ENCODE peak calls at places on chromosomes 16 and 17, in seven cellular contexts. S is hepatic stellate cell; I is stimulated activated naive B cell treated with anti-CD40 and anti-IgM and Interleukin-4, amounts not matched to agents 10 μg/mL and 1 μg/mL and 100 μg/mL, for 72 hours; O is dermis blood vessel endothelial cell; R is HS-27A; N is fibroblast of pulmonary artery; C is heart right ventricle. B is an unnamed sample.

GRCh38 chr16:30409125-30410060 is 2.0 kb downstream of the ZNF771 start:
- DNase-seq in S (peak; percentile 91), I (peak; percentile 83), O (peak; percentile 94), R (peak; percentile 59), N (peak; percentile 89), C (peak; percentile 93), B (peak; percentile 94)

GRCh38 chr16:3496386-3496785 is 1.1 kb upstream of the C16orf90 start:
- DNase-seq in S (no peak), I (no peak), O (no peak), R (no peak), N (no peak), C (no peak), B (no peak)

GRCh38 chr17:76398523-76399174 is 14.2 kb downstream of the SPHK1 start:
- DNase-seq in S (no peak), I (no peak), O (no peak), R (no peak), N (no peak), C (no peak), B (no peak)

GRCh38 chr16:35425270-35425669 is 1965.9 kb downstream of the TP53TG3F start:
- DNase-seq in S (no peak), I (no peak), O (no peak), R (no peak), N (no peak), C (no peak), B (no peak)

GRCh38 chr17:51045616-51046526 is 74.8 kb downstream of the SPAG9 start:
- DNase-seq in S (no peak), I (no peak), O (peak; percentile 36), R (no peak), N (peak; percentile 44), C (no peak), B (peak; percentile 58)

GRCh38 chr17:57316361-57316760 is 60.0 kb downstream of the MSI2 start:
- DNase-seq in S (no peak), I (no peak), O (no peak), R (no peak), N (no peak), C (no peak), B (no peak)

GRCh38 chr16:67445441-67445912 is 14.6 kb downstream of the HSD11B2 start:
- DNase-seq in S (no peak), I (no peak), O (no peak), R (no peak), N (no peak), C (peak; percentile 67), B (no peak)

GRCh38 chr17:50584749-50585148 is 24.2 kb downstream of the CACNA1G start:
- DNase-seq in S (no peak), I (no peak), O (no peak), R (no peak), N (no peak), C (no peak), B (no peak)

GRCh38 chr16:15572329-15573001 is 70.5 kb downstream of the MARF1 start:
- DNase-seq in S (no peak), I (no peak), O (no peak), R (no peak), N (peak; percentile 66), C (no peak), B (peak; percentile 21)

GRCh38 chr17:81900181-81900820 is 1.7 kb upstream of the NPB start:
- DNase-seq in S (no peak), I (no peak), O (no peak), R (no peak), N (no peak), C (no peak), B (peak; percentile 63)

GRCh38 chr16:50394215-50394802 is 25.5 kb upstream of the BRD7 start:
- DNase-seq in S (no peak), I (no peak), O (no peak), R (no peak), N (no peak), C (no peak), B (no peak)

GRCh38 chr17:30964878-30965277 is 6.0 kb upstream of the RNF135 start:
- DNase-seq in S (no peak), I (no peak), O (no peak), R (no peak), N (peak; percentile 31), C (no peak), B (peak; percentile 14)

GRCh38 chr16:17302620-17303019 is 168.1 kb downstream of the XYLT1 start:
- DNase-seq in S (no peak), I (no peak), O (no peak), R (no peak), N (no peak), C (no peak), B (peak; percentile 12)

GRCh38 chr17:30230596-30231125 is 4.8 kb downstream of the SLC6A4 start:
- DNase-seq in S (no peak), I (no peak), O (no peak), R (no peak), N (no peak), C (no peak), B (no peak)

GRCh38 chr17:2289878-2290478 is 13.6 kb downstream of the SMG6 start:
- DNase-seq in S (no peak), I (no peak), O (no peak), R (no peak), N (no peak), C (no peak), B (no peak)

GRCh38 chr17:19762515-19762961 is 14.4 kb upstream of the ALDH3A1 start:
- DNase-seq in S (peak; percentile 81), I (peak; percentile 57), O (peak; percentile 82), R (no peak), N (peak; percentile 62), C (peak; percentile 77), B (peak; percentile 85)

GRCh38 chr17:8940866-8941471 is 24.5 kb downstream of the PIK3R5 start:
- DNase-seq in S (no peak), I (no peak), O (no peak), R (no peak), N (no peak), C (no peak), B (no peak)

GRCh38 chr16:14252860-14253259 is 181.7 kb downstream of the MRTFB start:
- DNase-seq in S (no peak), I (no peak), O (no peak), R (no peak), N (no peak), C (no peak), B (no peak)

GRCh38 chr17:14211778-14212177 is 24.9 kb downstream of the CDRT15 start:
- DNase-seq in S (peak; percentile 19), I (no peak), O (no peak), R (no peak), N (peak; percentile 4), C (peak; percentile 33), B (no peak)

GRCh38 chr17:36474571-36474970 is 11.9 kb upstream of the ZNHIT3 start:
- DNase-seq in S (no peak), I (no peak), O (no peak), R (no peak), N (no peak), C (no peak), B (no peak)

GRCh38 chr17:50813583-50813982 is 21.8 kb upstream of the WFIKKN2 start:
- DNase-seq in S (no peak), I (no peak), O (no peak), R (no peak), N (no peak), C (no peak), B (no peak)

GRCh38 chr17:39012725-39013124 is 45.5 kb upstream of the FBXO47 start:
- DNase-seq in S (no peak), I (no peak), O (no peak), R (no peak), N (no peak), C (no peak), B (no peak)

GRCh38 chr16:86601356-86601755 is 23.0 kb downstream of the FOXL1 start:
- DNase-seq in S (no peak), I (no peak), O (no peak), R (no peak), N (no peak), C (no peak), B (no peak)

GRCh38 chr17:37405955-37406634 is 541 bp downstream of the ACACA start:
- DNase-seq in S (no peak), I (no peak), O (peak; percentile 32), R (no peak), N (no peak), C (no peak), B (no peak)

GRCh38 chr17:17989618-17990017 is 17.0 kb downstream of the DRC3 start:
- DNase-seq in S (no peak), I (no peak), O (no peak), R (no peak), N (no peak), C (no peak), B (no peak)

GRCh38 chr16:56203052-56203451 is 11.8 kb downstream of the GNAO1 start:
- DNase-seq in S (no peak), I (peak; percentile 45), O (no peak), R (no peak), N (no peak), C (peak; percentile 18), B (no peak)

GRCh38 chr16:3881499-3881995 is 1.0 kb upstream of the CREBBP start:
- DNase-seq in S (no peak), I (peak; percentile 6), O (no peak), R (no peak), N (no peak), C (no peak), B (no peak)

B was measured in astrocyte of the hippocampus.